ENCODE peak calls at places on chromosomes 6 and 20, in five cellular contexts. X, O, N, F and P are unnamed samples. For H3K9me3 and H3K27me3, the result is how much of the 10 kb centered on the place peaks cover.

GRCh38 chr20:63379296-63379695 is 18.1 kb upstream of the CHRNA4 start:
- DNase-seq in N (no peak), O (no peak), F (no peak), X (no peak), P (no peak)

GRCh38 chr6:111651185-111652034 is 45.7 kb upstream of the TRAF3IP2 start:
- DNase-seq in X (no peak), F (no peak), O (no peak), N (no peak), P (no peak)

GRCh38 chr6:17349437-17349836 is 44.0 kb upstream of the CAP2 start:
- DNase-seq in N (no peak), F (no peak), O (no peak), X (no peak), P (peak)

GRCh38 chr6:111269401-111269970 is 182.2 kb downstream of the SLC16A10 start:
- DNase-seq in F (no peak), O (no peak), N (no peak), X (no peak), P (no peak)

GRCh38 chr20:62238569-62239277 is 402 bp downstream of the OSBPL2 start:
- DNase-seq in N (peak), F (peak), O (peak), X (no peak), P (peak)

GRCh38 chr6:16840291-16840690 is 79.0 kb upstream of the ATXN1 start:
- DNase-seq in O (no peak), F (no peak), N (no peak), X (no peak), P (no peak)

GRCh38 chr20:11451793-11452291 is 465.9 kb upstream of the BTBD3 start:
- DNase-seq in F (no peak), N (no peak), O (no peak), X (no peak), P (no peak)

GRCh38 chr20:38870733-38871559 is 55.3 kb upstream of the FAM83D start:
- DNase-seq in O (no peak), F (no peak), N (peak), X (no peak), P (no peak)

GRCh38 chr20:36687850-36688249 is 41.9 kb upstream of the SLA2 start:
- DNase-seq in N (no peak), X (no peak), F (no peak), O (no peak), P (no peak)

GRCh38 chr20:18632196-18632789 is 44.4 kb downstream of the DTD1 start:
- DNase-seq in O (peak), X (peak), N (peak), F (peak), P (peak)

GRCh38 chr6:21109421-21110178 is 484.0 kb upstream of the SOX4 start:
- DNase-seq in N (no peak), X (no peak), O (no peak), F (no peak), P (peak)

GRCh38 chr6:64590965-64591364 is 955.4 kb downstream of the PHF3 start:
- DNase-seq in O (no peak), N (no peak), F (no peak), X (no peak), P (no peak)

GRCh38 chr6:125598422-125598821 is 151.0 kb upstream of the HEY2 start:
- DNase-seq in F (no peak), N (peak), O (peak), X (peak), P (peak)

GRCh38 chr6:116290799-116291198 is 11.1 kb upstream of the TSPYL1 start:
- DNase-seq in F (no peak), X (no peak), N (no peak), O (no peak), P (no peak)

GRCh38 chr20:49279677-49280462 is 2.0 kb upstream of the ZNFX1 start:
- DNase-seq in N (no peak), X (no peak), O (no peak), F (no peak), P (no peak)

GRCh38 chr6:159217595-159218275 is 48.5 kb downstream of the FNDC1 start:
- DNase-seq in O (peak), F (peak), X (no peak), N (no peak), P (peak)

GRCh38 chr6:119590066-119590465 is 240.5 kb upstream of the MAN1A1 start:
- DNase-seq in O (no peak), X (no peak), F (no peak), N (no peak), P (no peak)

GRCh38 chr6:131173680-131174079 is 38.4 kb downstream of the AKAP7 start:
- DNase-seq in O (no peak), F (no peak), N (no peak), X (no peak), P (peak)

GRCh38 chr6:11525468-11526155 is 11.9 kb upstream of the TMEM170B start:
- DNase-seq in O (peak), N (no peak), F (no peak), X (peak), P (peak)

GRCh38 chr6:33988121-33989015 is 157.5 kb downstream of the GRM4 start:
- DNase-seq in O (peak), X (no peak), N (peak), F (no peak), P (no peak)

GRCh38 chr6:77457720-77458349 is 5.5 kb downstream of the HTR1B start:
- DNase-seq in F (peak), N (peak), X (peak), O (peak), P (peak)

GRCh38 chr6:48429021-48429420 is 318.0 kb upstream of the PTCHD4 start:
- DNase-seq in F (no peak), O (no peak), X (no peak), N (no peak), P (no peak)

GRCh38 chr20:12722096-12722495 is 286.7 kb upstream of the SPTLC3 start:
- DNase-seq in F (no peak), X (no peak), N (no peak), O (no peak), P (no peak)

GRCh38 chr20:5569021-5569420 is 181.2 kb upstream of the SHLD1 start:
- DNase-seq in X (peak), O (no peak), F (peak), N (peak), P (peak)

GRCh38 chr6:157274471-157275226 is 48.7 kb downstream of the TMEM242 start:
- DNase-seq in X (peak), N (peak), O (peak), F (peak), P (peak)

GRCh38 chr20:49484180-49485140 is 2.0 kb upstream of the KCNB1 start:
- DNase-seq in F (peak), X (peak), O (peak), N (peak), P (peak)

GRCh38 chr20:25532015-25532751 is 53.1 kb downstream of the NINL start:
- DNase-seq in F (no peak), X (no peak), N (no peak), O (no peak), P (no peak)

GRCh38 chr6:123402052-123402451 is 234.7 kb downstream of the TRDN start:
- DNase-seq in N (no peak), F (no peak), X (no peak), O (no peak), P (no peak)

GRCh38 chr6:135753196-135753595 is 98.3 kb upstream of the PDE7B start:
- DNase-seq in N (no peak), O (no peak), X (no peak), F (no peak), P (no peak)

GRCh38 chr6:63272397-63272796 is 47.4 kb downstream of the LGSN start:
- DNase-seq in O (no peak), N (no peak), F (no peak), X (no peak), P (peak)

GRCh38 chr6:43695078-43695966 is 7.7 kb upstream of the MRPS18A start:
- DNase-seq in O (peak), N (peak), F (no peak), X (no peak), P (no peak)

GRCh38 chr6:66970373-66970772 is 1263.3 kb upstream of the EYS start:
- DNase-seq in F (no peak), X (no peak), O (no peak), N (no peak), P (no peak)

GRCh38 chr6:167153523-167153959 is 4.2 kb downstream of the GPR31 start:
- DNase-seq in N (peak), X (peak), O (no peak), F (no peak), P (no peak)

GRCh38 chr20:19626896-19627295 is 131.2 kb upstream of the RIN2 start:
- DNase-seq in O (no peak), N (no peak), X (no peak), F (no peak), P (peak)

GRCh38 chr6:160102956-160103824 is 18.4 kb upstream of the SLC22A1 start:
- DNase-seq in N (peak), O (no peak), F (no peak), X (peak), P (peak)

GRCh38 chr20:51752343-51752951 is 15.7 kb downstream of the ATP9A start:
- DNase-seq in F (no peak), N (no peak), O (no peak), X (no peak), P (peak)

GRCh38 chr6:155325700-155326516 is 11.6 kb upstream of the TFB1M start:
- DNase-seq in F (no peak), O (no peak), N (no peak), X (no peak), P (no peak)

GRCh38 chr6:27250955-27251671 is 3.6 kb downstream of the PRSS16 start:
- DNase-seq in O (peak), N (peak), X (no peak), F (peak), P (peak)

GRCh38 chr20:18738055-18738454 is 75.5 kb upstream of the SCP2D1 start:
- DNase-seq in X (no peak), O (no peak), N (no peak), F (no peak), P (no peak)

GRCh38 chr20:43667341-43668132 is 623 bp downstream of the MYBL2 start:
- DNase-seq in N (no peak), O (no peak), F (no peak), X (no peak), P (peak)

GRCh38 chr6:22907085-22907484 is 337.7 kb downstream of the HDGFL1 start:
- DNase-seq in N (no peak), O (no peak), X (no peak), F (no peak), P (no peak)
- H3K9me3 ChIP-seq in N (under half), O (under half), X (under half), F (under half), P (under half)

DNA sequence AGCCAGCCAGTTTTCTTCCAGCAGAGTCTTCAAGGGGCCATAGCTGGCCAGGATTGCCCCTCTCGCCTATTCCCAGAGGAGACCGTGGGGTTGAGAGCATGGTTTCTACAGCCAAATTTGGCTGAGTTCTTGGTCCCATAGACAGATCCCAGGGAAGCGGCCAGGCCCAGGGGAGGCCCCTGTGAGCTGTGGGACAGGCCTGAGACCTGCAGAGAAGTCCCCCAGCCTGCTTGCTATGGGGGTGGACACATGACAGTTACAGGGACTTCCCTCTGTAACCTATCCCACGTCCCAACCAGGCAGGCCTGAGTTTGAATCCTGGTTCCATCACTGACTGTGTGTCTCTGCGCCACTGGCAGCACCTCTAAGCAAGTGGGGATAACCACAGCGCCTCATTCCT is 2.6 kb downstream of the TCF15 start:
- DNase-seq in N (no peak), X (no peak), O (no peak), F (no peak), P (no peak)
- H3K4me3 ChIP-seq in N (no peak), X (no peak), O (no peak), F (no peak), P (no peak)

GRCh38 chr6:138025528-138025941 is 81.7 kb downstream of the PERP start:
- DNase-seq in X (no peak), N (no peak), O (no peak), F (no peak), P (no peak)

GRCh38 chr6:138031417-138031816 is 75.8 kb downstream of the PERP start:
- DNase-seq in X (no peak), N (no peak), F (no peak), O (no peak), P (no peak)

GRCh38 chr6:138028893-138029292 is 78.3 kb downstream of the PERP start:
- DNase-seq in F (no peak), N (no peak), O (no peak), X (no peak), P (no peak)

GRCh38 chr6:138030872-138031271 is 76.3 kb downstream of the PERP start:
- DNase-seq in O (no peak), X (no peak), N (no peak), F (no peak), P (no peak)

DNA sequence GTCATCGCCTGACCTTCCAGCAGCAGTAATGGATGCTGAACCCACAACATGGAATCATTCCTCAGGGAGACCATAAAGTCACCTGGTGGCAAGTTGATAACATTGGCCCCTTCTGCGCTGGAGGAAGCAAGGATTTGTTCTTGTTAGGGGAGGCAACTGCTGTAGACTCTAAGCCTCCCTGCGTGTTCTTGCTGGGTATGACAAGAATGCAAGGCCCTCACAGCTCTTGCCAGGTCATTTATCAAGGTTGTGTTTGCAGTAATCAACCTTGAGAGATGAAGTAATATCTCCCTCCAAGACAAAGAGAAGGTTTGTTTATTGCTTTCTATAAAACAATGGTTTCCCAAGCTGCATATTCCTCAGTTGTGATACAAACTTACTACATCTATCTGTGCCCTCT is 80.9 kb downstream of the PERP start:
- DNase-seq in X (no peak), F (no peak), O (peak), N (no peak), P (no peak)
- H3K27me3 ChIP-seq in X (under half), F (under half), O (under half), N (under half), P (under half)

GRCh38 chr6:45275358-45275757 is 52.8 kb upstream of the RUNX2 start:
- DNase-seq in N (no peak), F (no peak), X (no peak), O (no peak), P (no peak)
- H3K9me3 ChIP-seq in N (under half), F (under half), X (under half), O (under half), P (under half)